ENCODE peak calls at places on chromosome 10, in eight cellular contexts. F is T-cell; E is stimulated activated CD4-positive, alpha-beta T cell treated with anti-CD3 and anti-CD28 coated beads, Interleukin-15, amount 100 ng/mL, for 1 hour; U is EL; N is LoVo; G is GM20000; M is NCI-H1930; Q is activated effector memory CD4-positive, alpha-beta T cell treated with Interleukin-2 at 50 U/mL for 16 hours. H is an unnamed sample.

GRCh38 chr10:484441-484924 is 205.0 kb downstream of the DIP2C start:
- DNase-seq in M (no peak), E (no peak), N (peak), Q (peak), F (peak), G (no peak), U (no peak), H (peak)

GRCh38 chr10:132199854-132200311 is 13.1 kb downstream of the DPYSL4 start:
- DNase-seq in U (no peak), E (no peak), G (no peak), F (no peak), Q (no peak), M (no peak), N (no peak), H (no peak)

GRCh38 chr10:5497948-5498730 is 1.2 kb downstream of the CALML5 start:
- DNase-seq in U (no peak), E (no peak), M (no peak), N (no peak), G (no peak), F (no peak), Q (no peak), H (no peak)

GRCh38 chr10:128097783-128098182 is 28.4 kb downstream of the MKI67 start:
- DNase-seq in E (no peak), N (no peak), U (peak), M (no peak), G (no peak), Q (no peak), F (no peak), H (no peak)

GRCh38 chr10:11141571-11142091 is 124.0 kb downstream of the CELF2 start:
- DNase-seq in E (no peak), F (no peak), G (no peak), N (no peak), Q (no peak), M (no peak), U (no peak), H (no peak)

GRCh38 chr10:102782698-102783540 is 39.2 kb downstream of the WBP1L start:
- DNase-seq in M (no peak), F (no peak), G (no peak), U (peak), Q (no peak), N (no peak), E (no peak), H (no peak)

GRCh38 chr10:24920907-24921881 is 31.2 kb downstream of the PRTFDC1 start:
- DNase-seq in G (peak), F (peak), E (no peak), Q (no peak), N (no peak), M (no peak), U (peak), H (no peak)

GRCh38 chr10:9605231-9605630 is 1412.4 kb upstream of the CELF2 start:
- DNase-seq in E (no peak), N (no peak), F (no peak), M (no peak), U (no peak), G (no peak), Q (no peak), H (no peak)

GRCh38 chr10:76432274-76433012 is 1001.0 kb downstream of the LRMDA start:
- DNase-seq in Q (no peak), G (no peak), U (peak), M (no peak), F (no peak), N (no peak), E (no peak), H (no peak)

GRCh38 chr10:109895848-109896247 is 27.5 kb downstream of the XPNPEP1 start:
- DNase-seq in U (no peak), Q (no peak), G (no peak), M (no peak), E (no peak), F (no peak), N (no peak), H (no peak)

GRCh38 chr10:18450298-18450697 is 201.1 kb downstream of the NSUN6 start:
- DNase-seq in U (no peak), E (no peak), N (no peak), M (no peak), Q (no peak), F (no peak), G (no peak), H (no peak)

GRCh38 chr10:45514283-45515270 is 140.6 kb downstream of the ALOX5 start:
- DNase-seq in U (peak), Q (no peak), F (no peak), N (no peak), G (no peak), E (no peak), M (no peak), H (no peak)

GRCh38 chr10:120979435-120980315 is 128.5 kb downstream of the WDR11 start:
- DNase-seq in F (no peak), E (no peak), U (no peak), Q (no peak), G (no peak), N (peak), M (peak), H (no peak)

GRCh38 chr10:103021897-103022286 is 103.8 kb downstream of the CNNM2 start:
- DNase-seq in E (no peak), U (no peak), F (no peak), N (no peak), Q (no peak), M (no peak), G (no peak), H (no peak)

GRCh38 chr10:115830260-115830970 is 442.6 kb downstream of the GFRA1 start:
- DNase-seq in F (no peak), M (no peak), G (no peak), U (peak), N (no peak), E (no peak), Q (no peak), H (no peak)

GRCh38 chr10:132311338-132311939 is 3.7 kb upstream of the STK32C start:
- DNase-seq in F (no peak), U (no peak), Q (no peak), N (no peak), G (no peak), E (no peak), M (no peak), H (no peak)

GRCh38 chr10:82211331-82211730 is 336.3 kb downstream of the NRG3 start:
- DNase-seq in M (no peak), F (no peak), N (no peak), G (no peak), E (no peak), U (no peak), Q (no peak), H (no peak)

GRCh38 chr10:120841522-120842189 is 9.5 kb upstream of the WDR11 start:
- DNase-seq in E (no peak), F (no peak), M (no peak), N (peak), G (no peak), U (no peak), Q (no peak), H (no peak)

GRCh38 chr10:62031522-62031921 is 130.0 kb downstream of the ARID5B start:
- DNase-seq in Q (no peak), U (no peak), E (no peak), N (no peak), G (no peak), M (no peak), F (no peak), H (no peak)

GRCh38 chr10:44972874-44973306 is 5.7 kb downstream of the DEPP1 start:
- DNase-seq in N (no peak), E (no peak), Q (no peak), U (no peak), M (no peak), F (no peak), G (no peak), H (no peak)

GRCh38 chr10:110446954-110447608 is 50.6 kb upstream of the DUSP5 start:
- DNase-seq in G (no peak), U (peak), Q (no peak), N (no peak), F (no peak), M (no peak), E (no peak), H (no peak)

GRCh38 chr10:59240581-59241183 is 64.2 kb downstream of the PHYHIPL start:
- DNase-seq in E (no peak), F (no peak), Q (no peak), M (peak), U (peak), N (peak), G (peak), H (no peak)

GRCh38 chr10:27944005-27944404 is 54.9 kb downstream of the ODAD2 start:
- DNase-seq in N (no peak), Q (no peak), F (no peak), E (no peak), G (no peak), M (no peak), U (no peak), H (no peak)

GRCh38 chr10:5816170-5816569 is 2.9 kb upstream of the GDI2 start:
- DNase-seq in N (no peak), E (no peak), G (peak), Q (no peak), F (no peak), M (no peak), U (no peak), H (no peak)